ENCODE peak calls at places on chromosomes 1 and 21, in seven cellular contexts. One of them, this sample, is unnamed.

GRCh38 chr21:45308211-45309068 is 20.7 kb upstream of the POFUT2 start:
- DNase-seq in activated naive CD8-positive, alpha-beta T cell treated with anti-CD3 and anti-CD28 coated beads for 36 hours: no peak
- DNase-seq in DMS 273 treated with DMSO at 0.1 percent for 48 hours: no peak
- DNase-seq in astrocyte of the cerebellum: peak; percentile 85
- DNase-seq in fibroblast of gingiva: peak; percentile 51
- DNase-seq in T-cell: no peak
- DNase-seq in stromal cell of bone marrow: peak; percentile 65
- DNase-seq in this sample: no peak

GRCh38 chr1:183901748-183902341 is 96.9 kb downstream of the RGL1 start:
- DNase-seq in activated naive CD8-positive, alpha-beta T cell treated with anti-CD3 and anti-CD28 coated beads for 36 hours: no peak
- DNase-seq in stromal cell of bone marrow: no peak
- DNase-seq in fibroblast of gingiva: no peak
- DNase-seq in T-cell: no peak
- DNase-seq in astrocyte of the cerebellum: no peak
- DNase-seq in DMS 273 treated with DMSO at 0.1 percent for 48 hours: no peak
- DNase-seq in this sample: no peak

GRCh38 chr1:201019321-201019977 is 4.1 kb downstream of the KIF21B start:
- DNase-seq in fibroblast of gingiva: no peak
- DNase-seq in T-cell: peak; percentile 89
- DNase-seq in stromal cell of bone marrow: no peak
- DNase-seq in activated naive CD8-positive, alpha-beta T cell treated with anti-CD3 and anti-CD28 coated beads for 36 hours: peak; percentile 88
- DNase-seq in DMS 273 treated with DMSO at 0.1 percent for 48 hours: no peak
- DNase-seq in astrocyte of the cerebellum: no peak
- DNase-seq in this sample: peak; percentile 97

GRCh38 chr1:2248854-2249558 is 20.9 kb downstream of the SKI start:
- DNase-seq in astrocyte of the cerebellum: no peak
- DNase-seq in activated naive CD8-positive, alpha-beta T cell treated with anti-CD3 and anti-CD28 coated beads for 36 hours: no peak
- DNase-seq in stromal cell of bone marrow: no peak
- DNase-seq in T-cell: no peak
- DNase-seq in fibroblast of gingiva: no peak
- DNase-seq in DMS 273 treated with DMSO at 0.1 percent for 48 hours: no peak
- DNase-seq in this sample: no peak

GRCh38 chr1:183038333-183038876 is 15.2 kb downstream of the LAMC1 start:
- DNase-seq in stromal cell of bone marrow: no peak
- DNase-seq in activated naive CD8-positive, alpha-beta T cell treated with anti-CD3 and anti-CD28 coated beads for 36 hours: no peak
- DNase-seq in T-cell: no peak
- DNase-seq in astrocyte of the cerebellum: no peak
- DNase-seq in fibroblast of gingiva: no peak
- DNase-seq in DMS 273 treated with DMSO at 0.1 percent for 48 hours: no peak
- DNase-seq in this sample: no peak

GRCh38 chr1:200231787-200232222 is 178.0 kb downstream of the ZNF281 start:
- DNase-seq in stromal cell of bone marrow: no peak
- DNase-seq in T-cell: no peak
- DNase-seq in activated naive CD8-positive, alpha-beta T cell treated with anti-CD3 and anti-CD28 coated beads for 36 hours: no peak
- DNase-seq in DMS 273 treated with DMSO at 0.1 percent for 48 hours: no peak
- DNase-seq in fibroblast of gingiva: peak; percentile 59
- DNase-seq in astrocyte of the cerebellum: no peak
- DNase-seq in this sample: no peak

GRCh38 chr1:145961425-145962156 is 2.8 kb downstream of the ANKRD34A start:
- DNase-seq in activated naive CD8-positive, alpha-beta T cell treated with anti-CD3 and anti-CD28 coated beads for 36 hours: peak; percentile 75
- DNase-seq in astrocyte of the cerebellum: no peak
- DNase-seq in fibroblast of gingiva: no peak
- DNase-seq in T-cell: peak; percentile 47
- DNase-seq in stromal cell of bone marrow: no peak
- DNase-seq in DMS 273 treated with DMSO at 0.1 percent for 48 hours: no peak
- DNase-seq in this sample: peak; percentile 63

GRCh38 chr1:84928979-84929378 is 36.0 kb upstream of the LPAR3 start:
- DNase-seq in fibroblast of gingiva: no peak
- DNase-seq in stromal cell of bone marrow: no peak
- DNase-seq in activated naive CD8-positive, alpha-beta T cell treated with anti-CD3 and anti-CD28 coated beads for 36 hours: no peak
- DNase-seq in DMS 273 treated with DMSO at 0.1 percent for 48 hours: no peak
- DNase-seq in T-cell: no peak
- DNase-seq in astrocyte of the cerebellum: no peak
- DNase-seq in this sample: no peak

GRCh38 chr1:22584001-22584557 is 20.8 kb downstream of the EPHA8 start:
- DNase-seq in fibroblast of gingiva: no peak
- DNase-seq in activated naive CD8-positive, alpha-beta T cell treated with anti-CD3 and anti-CD28 coated beads for 36 hours: no peak
- DNase-seq in astrocyte of the cerebellum: no peak
- DNase-seq in T-cell: no peak
- DNase-seq in DMS 273 treated with DMSO at 0.1 percent for 48 hours: no peak
- DNase-seq in stromal cell of bone marrow: peak; percentile 3
- DNase-seq in this sample: no peak

GRCh38 chr1:156750932-156751723 is at the start of gene HDGF:
- DNase-seq in fibroblast of gingiva: peak; percentile 45
- DNase-seq in DMS 273 treated with DMSO at 0.1 percent for 48 hours: no peak
- DNase-seq in activated naive CD8-positive, alpha-beta T cell treated with anti-CD3 and anti-CD28 coated beads for 36 hours: peak; percentile 55
- DNase-seq in astrocyte of the cerebellum: no peak
- DNase-seq in stromal cell of bone marrow: no peak
- DNase-seq in T-cell: peak; percentile 32
- DNase-seq in this sample: peak; percentile 49

GRCh38 chr1:59415876-59416275 is 119.0 kb downstream of the FGGY start:
- DNase-seq in activated naive CD8-positive, alpha-beta T cell treated with anti-CD3 and anti-CD28 coated beads for 36 hours: no peak
- DNase-seq in astrocyte of the cerebellum: peak; percentile 81
- DNase-seq in DMS 273 treated with DMSO at 0.1 percent for 48 hours: no peak
- DNase-seq in fibroblast of gingiva: peak; percentile 10
- DNase-seq in T-cell: no peak
- DNase-seq in stromal cell of bone marrow: no peak
- DNase-seq in this sample: no peak

GRCh38 chr1:193457676-193458075 is 271.3 kb upstream of the B3GALT2 start:
- DNase-seq in DMS 273 treated with DMSO at 0.1 percent for 48 hours: no peak
- DNase-seq in stromal cell of bone marrow: no peak
- DNase-seq in fibroblast of gingiva: no peak
- DNase-seq in astrocyte of the cerebellum: no peak
- DNase-seq in T-cell: no peak
- DNase-seq in activated naive CD8-positive, alpha-beta T cell treated with anti-CD3 and anti-CD28 coated beads for 36 hours: no peak
- DNase-seq in this sample: no peak

GRCh38 chr1:230292739-230293720 is 133.1 kb downstream of the PGBD5 start:
- DNase-seq in T-cell: no peak
- DNase-seq in activated naive CD8-positive, alpha-beta T cell treated with anti-CD3 and anti-CD28 coated beads for 36 hours: no peak
- DNase-seq in fibroblast of gingiva: no peak
- DNase-seq in stromal cell of bone marrow: no peak
- DNase-seq in DMS 273 treated with DMSO at 0.1 percent for 48 hours: peak; percentile 41
- DNase-seq in astrocyte of the cerebellum: no peak
- DNase-seq in this sample: no peak

GRCh38 chr1:193111641-193112090 is 6.5 kb upstream of the GLRX2 start:
- DNase-seq in activated naive CD8-positive, alpha-beta T cell treated with anti-CD3 and anti-CD28 coated beads for 36 hours: no peak
- DNase-seq in astrocyte of the cerebellum: peak; percentile 27
- DNase-seq in stromal cell of bone marrow: peak; percentile 61
- DNase-seq in T-cell: no peak
- DNase-seq in fibroblast of gingiva: peak; percentile 88
- DNase-seq in DMS 273 treated with DMSO at 0.1 percent for 48 hours: no peak
- DNase-seq in this sample: no peak

GRCh38 chr1:203669739-203670138 is 43.1 kb downstream of the ATP2B4 start:
- DNase-seq in fibroblast of gingiva: peak; percentile 51
- DNase-seq in activated naive CD8-positive, alpha-beta T cell treated with anti-CD3 and anti-CD28 coated beads for 36 hours: no peak
- DNase-seq in stromal cell of bone marrow: peak; percentile 64
- DNase-seq in DMS 273 treated with DMSO at 0.1 percent for 48 hours: no peak
- DNase-seq in astrocyte of the cerebellum: no peak
- DNase-seq in T-cell: no peak
- DNase-seq in this sample: no peak

GRCh38 chr1:208009303-208009702 is 98.4 kb upstream of the CD34 start:
- DNase-seq in DMS 273 treated with DMSO at 0.1 percent for 48 hours: no peak
- DNase-seq in activated naive CD8-positive, alpha-beta T cell treated with anti-CD3 and anti-CD28 coated beads for 36 hours: no peak
- DNase-seq in astrocyte of the cerebellum: no peak
- DNase-seq in fibroblast of gingiva: no peak
- DNase-seq in stromal cell of bone marrow: no peak
- DNase-seq in T-cell: no peak
- DNase-seq in this sample: no peak

GRCh38 chr1:155173478-155174333 is at the start of gene TRIM46:
- DNase-seq in fibroblast of gingiva: peak; percentile 24
- DNase-seq in DMS 273 treated with DMSO at 0.1 percent for 48 hours: no peak
- DNase-seq in T-cell: peak; percentile 58
- DNase-seq in activated naive CD8-positive, alpha-beta T cell treated with anti-CD3 and anti-CD28 coated beads for 36 hours: peak; percentile 73
- DNase-seq in astrocyte of the cerebellum: no peak
- DNase-seq in stromal cell of bone marrow: no peak
- DNase-seq in this sample: peak; percentile 82

GRCh38 chr21:14736162-14736561 is 190.0 kb upstream of the SAMSN1 start:
- DNase-seq in DMS 273 treated with DMSO at 0.1 percent for 48 hours: no peak
- DNase-seq in astrocyte of the cerebellum: no peak
- DNase-seq in activated naive CD8-positive, alpha-beta T cell treated with anti-CD3 and anti-CD28 coated beads for 36 hours: no peak
- DNase-seq in fibroblast of gingiva: no peak
- DNase-seq in T-cell: no peak
- DNase-seq in stromal cell of bone marrow: no peak
- DNase-seq in this sample: peak; percentile 42

GRCh38 chr1:204263240-204263848 is 49.6 kb upstream of the GOLT1A start:
- DNase-seq in astrocyte of the cerebellum: no peak
- DNase-seq in activated naive CD8-positive, alpha-beta T cell treated with anti-CD3 and anti-CD28 coated beads for 36 hours: no peak
- DNase-seq in fibroblast of gingiva: no peak
- DNase-seq in DMS 273 treated with DMSO at 0.1 percent for 48 hours: no peak
- DNase-seq in T-cell: no peak
- DNase-seq in stromal cell of bone marrow: no peak
- DNase-seq in this sample: no peak

GRCh38 chr1:85245456-85245855 is 14.0 kb downstream of the C1orf52 start:
- DNase-seq in DMS 273 treated with DMSO at 0.1 percent for 48 hours: no peak
- DNase-seq in fibroblast of gingiva: no peak
- DNase-seq in astrocyte of the cerebellum: no peak
- DNase-seq in T-cell: no peak
- DNase-seq in activated naive CD8-positive, alpha-beta T cell treated with anti-CD3 and anti-CD28 coated beads for 36 hours: no peak
- DNase-seq in stromal cell of bone marrow: no peak
- DNase-seq in this sample: no peak

This sample was measured in activated CD8-positive, alpha-beta T cell treated with anti-CD3 and anti-CD28 coated beads, Interleukin-2, amount 10 ng/mL, durations not matched to agents 7 days and 5 days.